ENCODE peak calls at places on chromosome 5, in ten cellular contexts. F is suprapubic skin, H is sigmoid colon, T is esophagus muscularis mucosa, O is H1, W is tibial nerve, P is upper lobe of left lung, C is A549, J is stomach, R is HepG2. D is an unnamed sample.

GRCh38 chr5:132064738-132065331 is 4.4 kb downstream of the IL3 start:
- DNase-seq in F (no peak), H (peak; percentile 70), T (no peak), O (peak; percentile 97), W (peak; percentile 52), P (peak; percentile 79), C (peak; percentile 84), J (peak; percentile 74), R (peak; percentile 52), D (peak; percentile 80)

GRCh38 chr5:163509288-163510040 is 4.0 kb downstream of the MAT2B start:
- DNase-seq in F (no peak), H (no peak), T (no peak), O (no peak), W (no peak), P (peak; percentile 76), C (no peak), J (peak; percentile 31), R (peak; percentile 75), D (peak; percentile 39)

GRCh38 chr5:56359429-56359781 is 126.3 kb upstream of the ANKRD55 start:
- DNase-seq in F (no peak), H (no peak), T (no peak), O (no peak), W (no peak), P (no peak), C (no peak), J (no peak), R (no peak), D (no peak)

GRCh38 chr5:171956314-171956713 is 50.1 kb downstream of the FBXW11 start:
- DNase-seq in F (no peak), H (no peak), T (no peak), O (no peak), W (no peak), P (no peak), C (no peak), J (no peak), R (no peak), D (no peak)

GRCh38 chr5:168295574-168296201 is 4.2 kb downstream of the WWC1 start:
- DNase-seq in F (no peak), H (no peak), T (no peak), O (no peak), W (no peak), P (peak; percentile 65), C (peak; percentile 90), J (peak; percentile 71), R (no peak), D (no peak)

GRCh38 chr5:35884125-35884788 is 27.6 kb downstream of the IL7R start:
- DNase-seq in F (no peak), H (no peak), T (no peak), O (no peak), W (no peak), P (no peak), C (no peak), J (no peak), R (no peak), D (no peak)

GRCh38 chr5:122258241-122258640 is 53.8 kb upstream of the SNCAIP start:
- DNase-seq in F (no peak), H (no peak), T (no peak), O (no peak), W (no peak), P (no peak), C (no peak), J (no peak), R (no peak), D (no peak)

GRCh38 chr5:151155149-151155776 is 2.3 kb downstream of the ANXA6 start:
- DNase-seq in F (no peak), H (no peak), T (no peak), O (no peak), W (no peak), P (no peak), C (no peak), J (no peak), R (no peak), D (peak; percentile 55)

GRCh38 chr5:68216737-68217231 is 1.2 kb downstream of the PIK3R1 start:
- DNase-seq in F (no peak), H (no peak), T (no peak), O (no peak), W (no peak), P (no peak), C (peak; percentile 31), J (no peak), R (no peak), D (no peak)

GRCh38 chr5:138545919-138546562 is 3.0 kb upstream of the ETF1 start:
- DNase-seq in F (no peak), H (no peak), T (no peak), O (no peak), W (no peak), P (no peak), C (no peak), J (no peak), R (no peak), D (no peak)

GRCh38 chr5:138229387-138229786 is 16.3 kb upstream of the CDC23 start:
- DNase-seq in F (no peak), H (no peak), T (no peak), O (no peak), W (no peak), P (no peak), C (no peak), J (no peak), R (no peak), D (no peak)

GRCh38 chr5:42745426-42745825 is 11.2 kb upstream of the CCDC152 start:
- DNase-seq in F (no peak), H (no peak), T (no peak), O (peak; percentile 83), W (no peak), P (no peak), C (no peak), J (no peak), R (peak; percentile 14), D (peak; percentile 13)

GRCh38 chr5:175728885-175729828 is 71.3 kb downstream of the HRH2 start:
- DNase-seq in F (no peak), H (peak; percentile 54), T (no peak), O (peak; percentile 80), W (no peak), P (no peak), C (no peak), J (peak; percentile 43), R (no peak), D (no peak)

GRCh38 chr5:177982072-177982727 is 13.8 kb downstream of the PROP1 start:
- DNase-seq in F (no peak), H (no peak), T (peak; percentile 90), O (peak; percentile 85), W (no peak), P (peak; percentile 40), C (peak; percentile 40), J (peak; percentile 50), R (peak; percentile 7), D (no peak)
- TF ChIP-seq CTCF in F (peak; percentile 33), H (no peak), T (no peak), O (peak; percentile 87), W (no peak), P (peak; percentile 64), C (peak; percentile 38), J (no peak), R (peak; percentile 57), D (no peak)

GRCh38 chr5:73119492-73120157 is 750 bp upstream of the TMEM171 start:
- DNase-seq in F (no peak), H (no peak), T (no peak), O (peak; percentile 74), W (no peak), P (peak; percentile 31), C (no peak), J (peak; percentile 73), R (no peak), D (peak; percentile 75)

GRCh38 chr5:73118331-73119011 is 1.9 kb upstream of the TMEM171 start:
- DNase-seq in F (no peak), H (no peak), T (peak; percentile 39), O (no peak), W (no peak), P (no peak), C (no peak), J (peak; percentile 44), R (peak; percentile 9), D (peak; percentile 74)

GRCh38 chr5:73122875-73123810 is 2.8 kb downstream of the TMEM171 start:
- DNase-seq in F (no peak), H (no peak), T (no peak), O (peak; percentile 57), W (no peak), P (no peak), C (no peak), J (no peak), R (no peak), D (no peak)

GRCh38 chr5:73120222-73121108 is at the start of gene TMEM171:
- DNase-seq in F (no peak), H (no peak), T (no peak), O (peak; percentile 76), W (no peak), P (peak; percentile 46), C (peak; percentile 54), J (peak; percentile 82), R (no peak), D (peak; percentile 86)

DNA sequence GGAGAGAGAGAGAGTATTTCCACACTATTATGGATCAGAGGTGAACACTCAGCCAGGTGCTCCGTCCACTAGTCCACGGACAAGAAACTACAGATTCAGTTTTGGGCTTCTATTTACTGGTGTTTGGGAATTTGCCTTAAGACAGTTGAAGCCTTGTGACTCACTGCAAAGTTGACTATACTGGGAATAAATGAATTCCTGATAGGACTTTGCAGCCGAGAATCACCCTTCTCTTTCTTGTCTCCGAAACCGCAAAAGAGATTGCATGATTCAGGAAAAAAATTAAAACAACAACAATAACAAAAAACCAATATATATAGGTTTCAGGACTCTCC is 701 bp downstream of the TMEM171 start:
- DNase-seq in F (no peak), H (no peak), T (no peak), O (no peak), W (no peak), P (no peak), C (no peak), J (no peak), R (no peak), D (no peak)
- H3K4me1 ChIP-seq in F (peaks cover 20% of the 10 kb centered on the region), H (peaks cover 12% of the 10 kb centered on the region), T (peaks cover 14% of the 10 kb centered on the region), O (no peaks in the 10 kb centered on the region), W (peaks cover 8% of the 10 kb centered on the region), P (peaks cover 7% of the 10 kb centered on the region), C (peaks cover 21% of the 10 kb centered on the region), J (peaks cover 12% of the 10 kb centered on the region), R (peaks cover 6% of the 10 kb centered on the region), D (peaks cover 61% of the 10 kb centered on the region)

GRCh38 chr5:17203329-17204132 is 13.9 kb upstream of the BASP1 start:
- DNase-seq in F (no peak), H (peak; percentile 64), T (no peak), O (no peak), W (no peak), P (no peak), C (peak; percentile 72), J (no peak), R (peak; percentile 41), D (no peak)
- TF ChIP-seq EP300 in F (no peak), H (no peak), T (no peak), O (no peak), W (no peak), P (no peak), C (no peak), J (no peak), R (no peak), D (no peak)

DNA sequence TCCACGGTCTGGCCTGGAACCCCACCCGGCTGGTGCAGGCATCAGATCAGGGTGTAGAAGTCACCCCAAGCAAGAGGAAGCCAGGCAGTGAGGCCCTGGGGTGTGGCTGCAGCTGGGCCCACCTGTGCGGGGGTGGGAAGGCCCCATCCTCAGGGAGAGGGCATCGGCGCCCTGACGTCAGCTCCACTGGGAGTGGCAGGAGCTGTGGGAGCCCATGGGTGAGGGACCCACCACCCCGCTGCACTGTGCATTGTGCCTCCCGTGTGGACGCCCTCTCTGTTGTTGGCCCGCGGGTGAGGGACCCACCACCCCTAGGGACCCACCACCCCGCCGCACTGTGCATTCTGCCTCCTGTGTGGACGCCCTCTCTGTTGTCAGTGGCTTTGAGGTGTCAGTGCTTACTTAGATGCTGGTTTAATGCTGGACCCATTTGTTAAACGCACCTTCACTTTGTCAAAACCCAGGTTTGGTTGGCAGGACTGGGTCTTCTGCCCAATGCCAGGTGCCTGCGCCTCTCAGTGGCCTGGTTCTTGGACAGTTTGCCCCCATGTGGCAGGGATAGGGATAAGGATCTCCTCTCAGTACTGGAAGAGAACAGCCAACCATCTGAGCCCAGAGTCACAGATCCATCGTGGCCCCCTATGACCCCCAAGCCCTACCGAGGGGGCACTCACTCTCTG is 6.9 kb upstream of the EXOC3 start:
- DNase-seq in F (peak; percentile 65), H (peak; percentile 41), T (no peak), O (no peak), W (no peak), P (no peak), C (peak; percentile 66), J (no peak), R (peak; percentile 25), D (peak; percentile 10)
- TF ChIP-seq CTCF in F (peak; percentile 15), H (no peak), T (no peak), O (peak; percentile 70), W (no peak), P (no peak), C (peak; percentile 41), J (peak; percentile 11), R (peak; percentile 59), D (peak; percentile 20)

D was measured in transverse colon.